ENCODE peak calls at places on chromosomes 13 and 19, in seven cellular contexts. P is CD8-positive, alpha-beta memory T cell; F is OCI-LY7; Q is AG08396; W is stimulated activated CD4-positive, alpha-beta T cell treated with anti-CD3 and anti-CD28 coated beads, Interleukin-1b, Interleukin-23, amount 100 ng/mL, for 24 hours; S is activated CD4-positive, alpha-beta T cell treated with anti-CD3 and anti-CD28 coated beads for 48 hours; U is T-helper 17 cell. X is an unnamed sample.
A peak's percentile ranks its signal among the peaks of the same experiment; 100 is the strongest.

GRCh38 chr13:33236021-33236420 is 49.5 kb downstream of the STARD13 start:
- DNase-seq in P (no peak), F (no peak), Q (peak; percentile 74), W (no peak), S (no peak), U (no peak), X (no peak)

GRCh38 chr19:7366701-7367420 is 18.1 kb downstream of the ARHGEF18 start:
- DNase-seq in P (no peak), F (peak; percentile 69), Q (no peak), W (no peak), S (peak; percentile 40), U (no peak), X (peak; percentile 80)

GRCh38 chr13:103299079-103299478 is 232.9 kb upstream of the SLC10A2 start:
- DNase-seq in P (no peak), F (no peak), Q (no peak), W (no peak), S (no peak), U (no peak), X (no peak)

GRCh38 chr19:13002970-13003540 is 7.8 kb downstream of the NFIX start:
- DNase-seq in P (no peak), F (no peak), Q (no peak), W (no peak), S (no peak), U (no peak), X (no peak)

GRCh38 chr13:37690361-37690760 is 91.8 kb upstream of the POSTN start:
- DNase-seq in P (no peak), F (no peak), Q (no peak), W (no peak), S (no peak), U (no peak), X (no peak)

GRCh38 chr19:16628984-16629691 is 1.1 kb upstream of the MED26 start:
- DNase-seq in P (no peak), F (peak; percentile 84), Q (peak; percentile 44), W (peak; percentile 4), S (peak; percentile 13), U (no peak), X (peak; percentile 71)

GRCh38 chr13:101390461-101390860 is 25.8 kb downstream of the NALCN start:
- DNase-seq in P (no peak), F (no peak), Q (no peak), W (no peak), S (no peak), U (no peak), X (no peak)

GRCh38 chr19:39417463-39418181 is 5.2 kb downstream of the PLEKHG2 start:
- DNase-seq in P (no peak), F (no peak), Q (no peak), W (no peak), S (no peak), U (no peak), X (no peak)

GRCh38 chr13:51731759-51732158 is 72.2 kb downstream of the DHRS12 start:
- DNase-seq in P (no peak), F (no peak), Q (no peak), W (no peak), S (no peak), U (no peak), X (no peak)

GRCh38 chr13:106477303-106477702 is 58.2 kb downstream of the EFNB2 start:
- DNase-seq in P (no peak), F (no peak), Q (no peak), W (no peak), S (no peak), U (no peak), X (no peak)

GRCh38 chr13:33229446-33230177 is 55.9 kb downstream of the STARD13 start:
- DNase-seq in P (no peak), F (no peak), Q (no peak), W (no peak), S (no peak), U (no peak), X (no peak)

GRCh38 chr13:97753269-97753668 is 200.2 kb upstream of the IPO5 start:
- DNase-seq in P (no peak), F (no peak), Q (no peak), W (no peak), S (no peak), U (no peak), X (no peak)

GRCh38 chr19:16078759-16079707 is 2.7 kb downstream of the TPM4 start:
- DNase-seq in P (peak; percentile 86), F (peak; percentile 92), Q (peak; percentile 73), W (no peak), S (peak; percentile 73), U (peak; percentile 48), X (peak; percentile 90)

GRCh38 chr13:48600374-48601364 is 53.1 kb upstream of the CYSLTR2 start:
- DNase-seq in P (no peak), F (no peak), Q (no peak), W (no peak), S (no peak), U (no peak), X (no peak)